ENCODE peak calls at places on chromosomes 6 and 20, in ten cellular contexts. E, M, I, D, W, K, X, R, H and G are unnamed samples.

GRCh38 chr20:33518071-33518470 is 28.2 kb downstream of the CBFA2T2 start:
- DNase-seq in W (no peak), M (no peak), H (no peak), E (no peak), I (no peak), K (no peak), D (no peak), R (no peak), X (no peak), G (no peak)

GRCh38 chr6:13273931-13274706 is 54.2 kb downstream of the TBC1D7 start:
- DNase-seq in R (no peak), I (no peak), W (no peak), M (peak), K (peak), X (no peak), E (no peak), H (no peak), D (no peak), G (peak)

GRCh38 chr20:11569163-11569562 is 348.5 kb upstream of the BTBD3 start:
- DNase-seq in M (no peak), X (no peak), R (no peak), K (no peak), W (no peak), H (no peak), D (no peak), I (no peak), E (no peak), G (no peak)

GRCh38 chr6:27288136-27289044 is 23.7 kb downstream of the POM121L2 start:
- DNase-seq in M (peak), H (no peak), I (no peak), R (no peak), D (no peak), W (no peak), E (no peak), X (no peak), K (no peak), G (no peak)

GRCh38 chr20:63230800-63231268 is 4.9 kb upstream of the BIRC7 start:
- DNase-seq in H (peak), M (no peak), E (no peak), K (no peak), I (peak), W (peak), X (no peak), R (peak), D (no peak), G (peak)

GRCh38 chr6:100378576-100378975 is 86.1 kb downstream of the SIM1 start:
- DNase-seq in I (no peak), M (no peak), E (no peak), H (no peak), D (no peak), X (no peak), R (no peak), W (no peak), K (no peak), G (no peak)

GRCh38 chr6:96907498-96907897 is 9.8 kb upstream of the NDUFAF4 start:
- DNase-seq in W (no peak), I (no peak), D (no peak), R (no peak), K (no peak), H (no peak), M (no peak), E (no peak), X (no peak), G (no peak)

GRCh38 chr20:63831696-63832686 is 927 bp upstream of the ZBTB46 start:
- DNase-seq in I (peak), M (peak), H (peak), D (no peak), K (peak), R (no peak), W (no peak), X (peak), E (peak), G (peak)

GRCh38 chr6:131353876-131354275 is 218.6 kb downstream of the AKAP7 start:
- DNase-seq in M (no peak), R (no peak), W (no peak), K (no peak), X (no peak), D (no peak), E (no peak), H (no peak), I (no peak), G (no peak)

GRCh38 chr6:17987576-17988421 is at the start of gene KIF13A:
- DNase-seq in I (peak), M (peak), R (peak), D (peak), X (no peak), H (peak), K (peak), E (peak), W (peak), G (peak)
- TF ChIP-seq POLR2A in I (peak), M (peak), R (peak), D (no peak), X (peak), H (peak), K (no peak), E (no peak), W (peak), G (peak)

GRCh38 chr20:3470627-3471396 is at the start of gene ATRN:
- DNase-seq in K (peak), M (peak), I (peak), E (peak), H (peak), X (peak), R (peak), W (peak), D (peak), G (peak)
- TF ChIP-seq POLR2A in K (no peak), M (peak), I (peak), E (peak), H (peak), X (peak), R (peak), W (peak), D (no peak), G (peak)

GRCh38 chr6:32129297-32130088 is 595 bp downstream of the FKBPL start:
- DNase-seq in X (no peak), E (no peak), K (no peak), R (no peak), I (no peak), D (no peak), W (no peak), H (no peak), M (no peak), G (no peak)

GRCh38 chr6:32127409-32127716 is 683 bp downstream of the ATF6B start:
- DNase-seq in D (no peak), H (no peak), R (no peak), I (no peak), M (no peak), X (no peak), W (no peak), K (no peak), E (no peak), G (no peak)

GRCh38 chr6:32126880-32127279 is 1.2 kb downstream of the ATF6B start:
- DNase-seq in E (no peak), H (no peak), W (no peak), I (no peak), X (no peak), K (no peak), D (no peak), R (no peak), M (no peak), G (no peak)

GRCh38 chr6:32128751-32129296 is 778 bp upstream of the ATF6B start:
- DNase-seq in D (no peak), E (no peak), I (no peak), W (no peak), M (no peak), H (peak), X (no peak), R (no peak), K (peak), G (no peak)

DNA sequence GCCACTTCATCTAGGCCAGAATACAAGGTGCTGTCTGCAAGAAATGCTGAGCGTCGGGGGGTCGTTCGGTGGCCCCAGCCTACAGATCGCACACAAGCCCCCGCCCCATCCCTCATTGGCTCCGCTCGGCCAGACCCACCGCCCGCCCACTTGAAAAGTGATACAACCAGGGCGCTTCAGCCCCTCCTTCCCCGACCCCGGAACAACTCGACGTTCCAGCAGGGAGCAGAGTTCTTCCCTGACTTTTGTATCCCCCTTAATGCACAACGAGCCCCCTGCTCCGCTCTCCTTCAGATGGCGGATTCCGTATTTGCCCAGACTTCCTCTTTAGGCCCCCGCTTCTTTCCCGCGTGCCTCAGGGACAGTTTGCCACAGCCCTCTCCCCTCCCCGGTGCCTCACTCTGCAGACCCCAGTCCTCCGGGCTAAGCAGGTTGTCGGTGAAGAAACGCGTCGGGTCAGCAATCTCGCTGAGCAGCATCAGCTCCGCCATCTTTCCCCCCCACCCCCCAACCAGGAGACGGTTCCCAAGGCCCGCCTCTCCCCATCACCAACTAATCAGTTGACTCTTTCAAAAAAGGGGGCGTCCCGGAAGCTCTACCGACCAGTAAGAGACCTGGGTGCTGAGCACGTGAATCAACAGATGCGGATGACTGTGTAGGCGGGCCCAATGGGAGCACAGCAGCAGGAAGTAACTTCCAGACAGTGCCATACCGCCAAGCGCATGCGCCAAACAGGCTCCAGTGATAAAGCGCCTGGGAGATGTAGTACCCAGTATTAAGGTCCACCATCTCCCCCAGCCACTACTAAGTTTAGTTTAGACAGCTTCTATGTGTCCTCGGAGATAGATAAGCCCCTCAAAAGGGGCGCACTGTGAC is at the start of gene ATF6B:
- DNase-seq in X (peak), E (peak), H (peak), R (peak), W (peak), I (peak), M (no peak), D (peak), K (peak), G (peak)
- TF ChIP-seq POLR2A in X (no peak), E (no peak), H (peak), R (peak), W (peak), I (peak), M (no peak), D (peak), K (no peak), G (peak)

GRCh38 chr20:62141397-62142251 is 1.6 kb downstream of the PSMA7 start:
- DNase-seq in H (no peak), K (no peak), M (no peak), W (no peak), I (peak), X (no peak), E (no peak), R (peak), D (no peak), G (peak)

GRCh38 chr20:62141043-62141396 is 2.2 kb downstream of the PSMA7 start:
- DNase-seq in W (no peak), D (no peak), R (no peak), K (no peak), M (no peak), H (no peak), I (no peak), E (no peak), X (no peak), G (no peak)

GRCh38 chr20:62138912-62139311 is 4.3 kb downstream of the PSMA7 start:
- DNase-seq in H (no peak), R (no peak), X (no peak), E (no peak), M (no peak), I (no peak), K (no peak), D (no peak), W (no peak), G (no peak)

GRCh38 chr20:62138204-62138543 is 5.0 kb downstream of the PSMA7 start:
- DNase-seq in R (no peak), X (no peak), M (peak), I (no peak), H (no peak), K (no peak), D (no peak), E (no peak), W (no peak), G (no peak)

GRCh38 chr20:62139636-62140035 is 3.6 kb downstream of the PSMA7 start:
- DNase-seq in M (peak), D (no peak), X (no peak), R (no peak), H (no peak), E (no peak), I (no peak), K (no peak), W (no peak), G (no peak)
- TF ChIP-seq POLR2A in M (no peak), D (no peak), X (no peak), R (no peak), H (no peak), E (no peak), I (peak), K (no peak), W (no peak), G (no peak)

GRCh38 chr6:152312434-152312833 is 324.7 kb downstream of the SYNE1 start:
- DNase-seq in K (no peak), E (no peak), D (no peak), R (no peak), I (no peak), M (no peak), W (no peak), H (no peak), X (no peak), G (no peak)

GRCh38 chr6:152318278-152318677 is 318.9 kb downstream of the SYNE1 start:
- DNase-seq in R (no peak), M (no peak), H (no peak), I (no peak), E (no peak), K (no peak), D (no peak), X (no peak), W (no peak), G (no peak)

GRCh38 chr6:152314483-152314832 is 322.7 kb downstream of the SYNE1 start:
- DNase-seq in M (no peak), D (no peak), I (no peak), E (no peak), H (no peak), W (no peak), X (no peak), K (no peak), R (no peak), G (no peak)

GRCh38 chr6:152313542-152314482 is 323.4 kb downstream of the SYNE1 start:
- DNase-seq in R (no peak), E (no peak), K (no peak), I (peak), W (no peak), X (no peak), H (no peak), D (no peak), M (no peak), G (no peak)

GRCh38 chr6:152316024-152316423 is 321.1 kb downstream of the SYNE1 start:
- DNase-seq in E (peak), X (no peak), I (no peak), H (no peak), M (no peak), R (no peak), W (no peak), D (no peak), K (no peak), G (no peak)
- TF ChIP-seq POLR2A in E (no peak), X (no peak), I (no peak), H (no peak), M (no peak), R (no peak), W (no peak), D (no peak), K (no peak), G (no peak)

DNA sequence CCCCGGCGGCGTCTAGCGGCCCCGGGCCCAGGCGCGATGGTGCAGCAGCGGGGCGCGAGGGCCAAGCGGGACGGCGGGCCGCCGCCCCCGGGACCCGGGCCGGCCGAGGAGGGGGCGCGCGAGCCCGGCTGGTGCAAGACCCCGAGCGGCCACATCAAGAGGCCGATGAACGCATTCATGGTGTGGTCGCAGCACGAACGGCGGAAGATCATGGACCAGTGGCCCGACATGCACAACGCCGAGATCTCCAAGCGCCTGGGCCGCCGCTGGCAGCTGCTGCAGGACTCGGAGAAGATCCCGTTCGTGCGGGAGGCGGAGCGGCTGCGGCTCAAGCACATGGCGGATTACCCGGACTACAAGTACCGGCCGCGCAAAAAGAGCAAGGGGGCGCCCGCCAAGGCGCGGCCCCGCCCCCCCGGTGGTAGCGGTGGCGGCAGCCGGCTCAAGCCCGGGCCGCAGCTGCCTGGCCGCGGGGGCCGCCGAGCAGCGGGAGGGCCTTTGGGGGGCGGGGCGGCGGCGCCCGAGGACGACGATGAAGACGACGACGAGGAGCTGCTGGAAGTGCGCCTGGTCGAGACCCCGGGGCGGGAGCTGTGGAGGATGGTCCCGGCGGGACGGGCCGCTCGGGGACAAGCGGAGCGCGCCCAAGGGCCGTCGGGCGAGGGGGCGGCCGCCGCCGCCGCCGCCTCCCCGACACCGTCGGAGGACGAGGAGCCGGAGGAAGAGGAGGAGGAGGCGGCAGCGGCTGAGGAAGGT is 715 bp downstream of the SOX12 start:
- DNase-seq in R (peak), M (peak), W (peak), I (peak), D (no peak), X (no peak), E (peak), K (peak), H (peak), G (peak)
- TF ChIP-seq POLR2A in R (no peak), M (no peak), W (no peak), I (no peak), D (no peak), X (no peak), E (no peak), K (no peak), H (no peak), G (no peak)

GRCh38 chr6:45949256-45949655 is 66.4 kb downstream of the CLIC5 start:
- DNase-seq in E (no peak), I (no peak), M (peak), H (no peak), W (no peak), X (no peak), K (no peak), R (no peak), D (no peak), G (no peak)

GRCh38 chr6:45947807-45948206 is 67.9 kb downstream of the CLIC5 start:
- DNase-seq in D (no peak), W (no peak), X (no peak), K (no peak), H (no peak), E (no peak), R (no peak), I (no peak), M (no peak), G (no peak)

GRCh38 chr6:45942953-45943352 is 72.7 kb downstream of the CLIC5 start:
- DNase-seq in K (no peak), D (no peak), X (no peak), I (no peak), M (no peak), E (no peak), R (no peak), H (no peak), W (no peak), G (no peak)

GRCh38 chr6:45946352-45946751 is 69.3 kb downstream of the CLIC5 start:
- DNase-seq in D (no peak), M (no peak), X (no peak), W (no peak), K (no peak), H (peak), R (no peak), I (peak), E (peak), G (no peak)

DNA sequence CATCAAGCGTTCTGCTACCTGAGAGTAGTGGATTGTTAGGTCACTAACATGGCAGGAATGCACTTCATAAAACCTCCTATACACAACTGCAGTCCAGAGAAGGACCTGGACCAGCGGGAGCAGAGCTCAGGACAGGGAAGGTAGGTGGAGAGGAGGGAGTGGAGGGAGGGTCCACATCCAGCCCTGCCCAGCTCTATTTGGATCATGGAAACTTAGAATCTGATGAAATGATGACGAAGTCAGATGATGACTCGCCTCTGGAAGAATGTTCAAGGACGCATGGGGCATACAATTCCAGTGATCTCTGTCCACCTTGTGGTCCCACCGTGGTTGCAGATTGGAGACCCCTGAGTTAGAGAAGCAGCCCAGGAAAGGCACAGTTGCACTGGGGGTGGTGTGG is 68.8 kb downstream of the CLIC5 start:
- DNase-seq in X (no peak), M (no peak), R (no peak), E (no peak), I (no peak), H (no peak), W (no peak), K (no peak), D (no peak), G (no peak)
- TF ChIP-seq POLR2A in X (no peak), M (no peak), R (no peak), E (no peak), I (no peak), H (no peak), W (no peak), K (no peak), D (no peak), G (no peak)

GRCh38 chr20:25249198-25249931 is 1.5 kb downstream of the PYGB start:
- DNase-seq in H (no peak), R (no peak), K (peak), I (no peak), M (no peak), W (peak), D (no peak), X (no peak), E (peak), G (no peak)

GRCh38 chr20:25246182-25246943 is 1.5 kb upstream of the PYGB start:
- DNase-seq in X (no peak), K (peak), R (no peak), D (no peak), I (no peak), H (no peak), M (no peak), W (no peak), E (no peak), G (no peak)

GRCh38 chr20:25248501-25249172 is 752 bp downstream of the PYGB start:
- DNase-seq in W (no peak), I (no peak), R (peak), H (peak), D (no peak), X (no peak), E (no peak), K (peak), M (no peak), G (no peak)

GRCh38 chr20:25245461-25245860 is 2.4 kb upstream of the PYGB start:
- DNase-seq in K (no peak), M (no peak), E (no peak), H (no peak), X (no peak), I (no peak), R (no peak), W (no peak), D (no peak), G (no peak)

GRCh38 chr20:25247666-25248500 is at the start of gene PYGB:
- DNase-seq in I (peak), M (peak), R (peak), D (no peak), E (peak), X (peak), W (peak), H (peak), K (peak), G (peak)
- TF ChIP-seq POLR2A in I (peak), M (peak), R (peak), D (no peak), E (peak), X (peak), W (peak), H (peak), K (no peak), G (peak)

DNA sequence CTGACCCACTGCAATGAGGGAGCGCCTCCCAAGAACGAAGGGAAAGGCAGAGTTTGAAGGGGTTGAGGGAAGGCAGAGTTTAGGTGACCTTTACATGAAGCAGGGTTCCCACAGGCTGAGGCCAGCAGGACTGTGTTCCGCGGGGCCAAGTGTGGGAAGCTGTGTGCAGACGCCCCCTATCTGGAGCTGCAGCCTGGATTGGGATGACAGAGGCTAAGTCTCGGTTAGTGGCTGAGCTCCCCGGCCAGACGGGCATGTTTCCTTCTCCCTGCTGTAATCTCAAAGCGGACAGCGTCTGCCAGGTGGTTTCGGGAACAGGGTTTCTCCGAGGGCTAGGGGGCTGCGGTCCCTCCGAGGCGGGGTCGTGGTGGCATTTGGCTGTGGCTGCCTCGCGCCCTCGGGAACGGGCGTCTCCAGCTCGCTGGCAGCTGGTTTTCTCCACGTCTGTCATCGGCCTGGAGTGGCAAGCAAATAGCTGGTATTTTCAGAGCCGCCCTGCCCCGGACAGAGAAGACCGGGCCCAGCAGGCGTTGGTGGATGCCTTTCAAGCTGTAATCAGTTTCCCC is 702 bp upstream of the PYGB start:
- DNase-seq in I (peak), X (peak), R (peak), M (no peak), W (peak), H (no peak), K (peak), D (no peak), E (peak), G (peak)
- TF ChIP-seq POLR2A in I (no peak), X (no peak), R (no peak), M (no peak), W (peak), H (no peak), K (no peak), D (no peak), E (no peak), G (no peak)